ENCODE peak calls at places on chromosomes 2 and 18, in seven cellular contexts. Y, R, S, T, I, M and X are unnamed samples.
A peak's percentile ranks its signal among the peaks of the same experiment; 100 is the strongest.

GRCh38 chr2:182435754-182436153 is 8.9 kb upstream of the PDE1A start:
- DNase-seq in Y (no peak), R (peak; percentile 44), S (no peak), T (peak; percentile 29), I (no peak), M (no peak), X (no peak)

GRCh38 chr2:7621018-7621814 is 704.0 kb downstream of the RNF144A start:
- DNase-seq in Y (no peak), R (no peak), S (no peak), T (no peak), I (no peak), M (no peak), X (no peak)

GRCh38 chr2:62578837-62579640 is 73.0 kb upstream of the TMEM17 start:
- DNase-seq in Y (no peak), R (peak; percentile 51), S (peak; percentile 48), T (peak; percentile 85), I (no peak), M (no peak), X (no peak)

GRCh38 chr18:11005528-11005927 is 143.8 kb downstream of the PIEZO2 start:
- DNase-seq in Y (peak; percentile 26), R (peak; percentile 99), S (peak; percentile 89), T (peak; percentile 98), I (no peak), M (no peak), X (no peak)

GRCh38 chr2:228875152-228875875 is 395.8 kb downstream of the PID1 start:
- DNase-seq in Y (no peak), R (peak; percentile 25), S (peak; percentile 9), T (no peak), I (no peak), M (no peak), X (no peak)

GRCh38 chr2:216887132-216887531 is 27.3 kb upstream of the TNP1 start:
- DNase-seq in Y (no peak), R (no peak), S (no peak), T (no peak), I (no peak), M (no peak), X (no peak)

GRCh38 chr2:197996583-197996982 is 192.2 kb downstream of the PLCL1 start:
- DNase-seq in Y (no peak), R (no peak), S (no peak), T (no peak), I (no peak), M (no peak), X (no peak)

GRCh38 chr2:172336681-172337080 is 90.7 kb upstream of the ITGA6 start:
- DNase-seq in Y (no peak), R (no peak), S (no peak), T (no peak), I (no peak), M (no peak), X (no peak)

GRCh38 chr2:62923242-62923641 is 127.4 kb upstream of the OTX1 start:
- DNase-seq in Y (no peak), R (no peak), S (no peak), T (no peak), I (no peak), M (no peak), X (no peak)

GRCh38 chr2:15445891-15446562 is 115.1 kb downstream of the NBAS start:
- DNase-seq in Y (no peak), R (no peak), S (no peak), T (no peak), I (no peak), M (no peak), X (no peak)

GRCh38 chr2:64675860-64676259 is 22.1 kb upstream of the SERTAD2 start:
- DNase-seq in Y (no peak), R (no peak), S (peak; percentile 49), T (no peak), I (peak; percentile 34), M (no peak), X (no peak)

GRCh38 chr2:105377871-105378270 is 21.0 kb downstream of the FHL2 start:
- DNase-seq in Y (no peak), R (no peak), S (no peak), T (no peak), I (peak; percentile 3), M (no peak), X (no peak)

GRCh38 chr2:240355001-240355891 is 80.2 kb upstream of the GPC1 start:
- DNase-seq in Y (no peak), R (peak; percentile 49), S (no peak), T (peak; percentile 67), I (no peak), M (no peak), X (no peak)

GRCh38 chr2:48733067-48733503 is 22.4 kb downstream of the LHCGR start:
- DNase-seq in Y (no peak), R (no peak), S (no peak), T (no peak), I (no peak), M (no peak), X (no peak)

GRCh38 chr2:130963849-130964793 is 127.4 kb downstream of the ARHGEF4 start:
- DNase-seq in Y (peak; percentile 60), R (peak; percentile 11), S (peak; percentile 52), T (no peak), I (peak; percentile 7), M (peak; percentile 43), X (no peak)

GRCh38 chr18:49162226-49162848 is 211.6 kb upstream of the SMAD7 start:
- DNase-seq in Y (no peak), R (no peak), S (no peak), T (no peak), I (no peak), M (no peak), X (no peak)

GRCh38 chr2:226086190-226086589 is 686.7 kb downstream of the NYAP2 start:
- DNase-seq in Y (no peak), R (no peak), S (no peak), T (no peak), I (no peak), M (no peak), X (no peak)

GRCh38 chr2:232026941-232027340 is 65.4 kb downstream of the DIS3L2 start:
- DNase-seq in Y (no peak), R (no peak), S (no peak), T (no peak), I (no peak), M (no peak), X (no peak)

GRCh38 chr2:231883468-231883881 is 42.7 kb downstream of the NPPC start:
- DNase-seq in Y (no peak), R (no peak), S (peak; percentile 16), T (peak; percentile 56), I (no peak), M (no peak), X (no peak)

GRCh38 chr2:28929581-28929980 is 35.1 kb downstream of the WDR43 start:
- DNase-seq in Y (no peak), R (no peak), S (no peak), T (no peak), I (no peak), M (no peak), X (no peak)

GRCh38 chr2:176582990-176583481 is 313.8 kb downstream of the MTX2 start:
- DNase-seq in Y (no peak), R (peak; percentile 91), S (peak; percentile 94), T (peak; percentile 89), I (no peak), M (no peak), X (no peak)

GRCh38 chr2:226526731-226527130 is 272.9 kb downstream of the IRS1 start:
- DNase-seq in Y (no peak), R (no peak), S (no peak), T (peak; percentile 85), I (no peak), M (no peak), X (no peak)

GRCh38 chr18:45416168-45416567 is 199.1 kb upstream of the SLC14A2 start:
- DNase-seq in Y (no peak), R (no peak), S (no peak), T (no peak), I (no peak), M (no peak), X (no peak)

GRCh38 chr2:203743441-203743932 is 37.0 kb downstream of the CD28 start:
- DNase-seq in Y (no peak), R (peak; percentile 53), S (no peak), T (peak; percentile 97), I (no peak), M (no peak), X (no peak)

GRCh38 chr2:60047347-60047746 is 506.1 kb downstream of the BCL11A start:
- DNase-seq in Y (no peak), R (no peak), S (no peak), T (no peak), I (no peak), M (no peak), X (no peak)